ENCODE peak calls at places on chromosomes 2 and 18, in seven cellular contexts. M, W, H, Q, F, N and K are unnamed samples.

GRCh38 chr2:204108301-204108700 is 171.7 kb downstream of the ICOS start:
- DNase-seq in W (peak; percentile 9), Q (peak; percentile 41), F (peak; percentile 80), M (peak; percentile 6), H (no peak), N (peak; percentile 62), K (peak; percentile 59)

GRCh38 chr2:200747668-200748618 is 63.8 kb upstream of the BZW1 start:
- DNase-seq in N (no peak), F (no peak), H (peak; percentile 97), W (no peak), Q (no peak), M (no peak), K (peak; percentile 52)

GRCh38 chr2:230564805-230565779 is 147.6 kb upstream of the CAB39 start:
- DNase-seq in H (peak; percentile 63), W (peak; percentile 59), F (no peak), Q (no peak), N (no peak), M (no peak), K (no peak)

GRCh38 chr2:25336446-25336845 is 5.3 kb downstream of the DNMT3A start:
- DNase-seq in W (no peak), F (no peak), N (no peak), H (no peak), M (no peak), Q (no peak), K (no peak)

GRCh38 chr18:78519394-78520062 is 460.1 kb upstream of the SALL3 start:
- DNase-seq in Q (no peak), N (no peak), W (no peak), M (no peak), H (no peak), F (peak; percentile 12), K (no peak)

GRCh38 chr2:236546561-236546961 is 23.1 kb upstream of the ACKR3 start:
- DNase-seq in N (peak; percentile 64), W (peak; percentile 20), F (peak; percentile 21), M (no peak), Q (no peak), H (no peak), K (no peak)

GRCh38 chr2:45396671-45397070 is 214.4 kb downstream of the SRBD1 start:
- DNase-seq in M (no peak), W (no peak), N (no peak), F (no peak), H (no peak), Q (no peak), K (no peak)

GRCh38 chr2:120817136-120817955 is 81.7 kb downstream of the GLI2 start:
- DNase-seq in W (no peak), H (no peak), F (no peak), Q (no peak), M (no peak), N (no peak), K (no peak)

GRCh38 chr2:170425291-170425751 is 247.4 kb downstream of the MYO3B start:
- DNase-seq in Q (no peak), M (no peak), W (no peak), F (no peak), N (no peak), H (peak; percentile 36), K (no peak)

GRCh38 chr2:120910956-120911951 is 175.6 kb downstream of the GLI2 start:
- DNase-seq in F (no peak), W (no peak), M (no peak), Q (no peak), H (peak; percentile 45), N (no peak), K (no peak)

GRCh38 chr2:122070241-122070731 is 314.8 kb downstream of the TSN start:
- DNase-seq in F (no peak), M (no peak), Q (no peak), H (no peak), W (no peak), N (no peak), K (no peak)

GRCh38 chr2:170846318-170846717 is 29.6 kb downstream of the GAD1 start:
- DNase-seq in H (no peak), M (no peak), F (no peak), N (no peak), W (no peak), Q (no peak), K (no peak)

GRCh38 chr2:124776332-124776731 is 751.2 kb downstream of the CNTNAP5 start:
- DNase-seq in N (no peak), M (no peak), H (no peak), Q (no peak), W (no peak), F (no peak), K (no peak)

GRCh38 chr2:105404736-105405135 is 5.9 kb upstream of the FHL2 start:
- DNase-seq in H (no peak), M (no peak), N (no peak), F (no peak), W (no peak), Q (no peak), K (no peak)

GRCh38 chr2:152247337-152247695 is 71.8 kb upstream of the STAM2 start:
- DNase-seq in W (no peak), M (no peak), N (no peak), F (no peak), Q (no peak), H (peak; percentile 55), K (no peak)